ENCODE peak calls at places on chromosomes 16 and 17, in four cellular contexts. Q, S, X and H are unnamed samples.

GRCh38 chr17:74125160-74125559 is 78.3 kb upstream of the RPL38 start:
- DNase-seq in Q (no peak), S (no peak), X (no peak), H (no peak)

GRCh38 chr16:83851473-83851872 is 43.7 kb downstream of the HSBP1 start:
- DNase-seq in Q (no peak), S (no peak), X (no peak), H (no peak)

GRCh38 chr16:70682239-70683145 is 3.4 kb downstream of the MTSS2 start:
- DNase-seq in Q (no peak), S (no peak), X (no peak), H (no peak)

GRCh38 chr17:50908860-50909764 is 43.0 kb upstream of the TOB1 start:
- DNase-seq in Q (no peak), S (peak; percentile 70), X (no peak), H (peak; percentile 87)

GRCh38 chr17:46773676-46774075 is 44.8 kb downstream of the WNT3 start:
- DNase-seq in Q (no peak), S (no peak), X (no peak), H (no peak)

GRCh38 chr16:59210955-59211541 is 476.9 kb upstream of the GOT2 start:
- DNase-seq in Q (no peak), S (no peak), X (no peak), H (no peak)

GRCh38 chr17:69978056-69978646 is 96.9 kb upstream of the KCNJ16 start:
- DNase-seq in Q (no peak), S (no peak), X (no peak), H (no peak)

GRCh38 chr17:64147110-64148016 is 17.4 kb upstream of the ERN1 start:
- DNase-seq in Q (no peak), S (no peak), X (peak; percentile 23), H (no peak)

GRCh38 chr16:71852146-71852545 is 6.4 kb downstream of the ATXN1L start:
- DNase-seq in Q (no peak), S (no peak), X (no peak), H (no peak)

GRCh38 chr17:27457731-27458523 is 1.7 kb downstream of the KSR1 start:
- DNase-seq in Q (no peak), S (no peak), X (no peak), H (no peak)

GRCh38 chr16:78432451-78432850 is 333.0 kb downstream of the WWOX start:
- DNase-seq in Q (no peak), S (no peak), X (no peak), H (no peak)

GRCh38 chr17:35147313-35147982 is at the start of gene UNC45B:
- DNase-seq in Q (no peak), S (no peak), X (no peak), H (no peak)

GRCh38 chr17:73340093-73340596 is 28.3 kb upstream of the CDC42EP4 start:
- DNase-seq in Q (peak; percentile 71), S (no peak), X (no peak), H (no peak)

GRCh38 chr16:75105306-75106061 is 11.1 kb downstream of the LDHD start:
- DNase-seq in Q (no peak), S (no peak), X (no peak), H (no peak)

GRCh38 chr16:3793161-3793576 is 75.8 kb upstream of the TRAP1 start:
- DNase-seq in Q (no peak), S (no peak), X (no peak), H (no peak)

GRCh38 chr16:4346205-4346781 is 4.8 kb downstream of the PAM16 start:
- DNase-seq in Q (no peak), S (no peak), X (no peak), H (no peak)

GRCh38 chr17:70119961-70120360 is 44.9 kb downstream of the KCNJ16 start:
- DNase-seq in Q (no peak), S (no peak), X (no peak), H (no peak)

GRCh38 chr17:10987786-10988185 is 149.9 kb upstream of the PIRT start:
- DNase-seq in Q (no peak), S (no peak), X (no peak), H (no peak)

GRCh38 chr17:41071606-41072375 is 6.1 kb upstream of the KRTAP2-4 start:
- DNase-seq in Q (no peak), S (no peak), X (no peak), H (no peak)

GRCh38 chr16:31134625-31135534 is 647 bp downstream of the PRSS8 start:
- DNase-seq in Q (no peak), S (no peak), X (no peak), H (no peak)
- H3K27ac ChIP-seq in Q (peak overlapping the region; percentile 44), S (no peak overlapping the region), X (no peak overlapping the region), H (no peak overlapping the region)

GRCh38 chr17:52636443-52636842 is 477.9 kb upstream of the CA10 start:
- DNase-seq in Q (no peak), S (no peak), X (no peak), H (no peak)
- H3K9me3 ChIP-seq in Q (peaks cover 42% of the 10 kb centered on the region), S (no peaks in the 10 kb centered on the region), X (no peaks in the 10 kb centered on the region), H (no peaks in the 10 kb centered on the region)

DNA sequence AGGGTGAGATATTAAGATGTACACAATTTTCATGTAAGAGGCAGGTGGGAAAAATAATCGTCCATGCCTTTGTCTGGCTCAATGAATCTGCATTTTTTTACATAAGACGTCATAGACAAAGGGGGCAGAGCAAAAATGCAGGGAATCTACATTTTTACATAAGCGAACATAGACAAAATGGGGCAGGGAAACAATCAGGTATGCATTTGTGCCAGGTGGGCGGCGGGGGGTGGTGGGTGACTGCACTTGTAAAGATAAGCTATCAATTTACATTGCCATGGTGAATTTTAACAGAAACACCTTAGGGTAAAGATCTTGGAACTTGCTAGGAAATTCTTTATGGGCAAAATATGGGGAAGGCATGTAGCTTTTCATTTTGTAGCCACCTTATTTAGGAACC is 96.3 kb upstream of the CES5A start:
- DNase-seq in Q (no peak), S (no peak), X (no peak), H (no peak)
- H3K4me3 ChIP-seq in Q (no peak overlapping the region), S (no peak overlapping the region), X (no peak overlapping the region), H (no peak overlapping the region)

DNA sequence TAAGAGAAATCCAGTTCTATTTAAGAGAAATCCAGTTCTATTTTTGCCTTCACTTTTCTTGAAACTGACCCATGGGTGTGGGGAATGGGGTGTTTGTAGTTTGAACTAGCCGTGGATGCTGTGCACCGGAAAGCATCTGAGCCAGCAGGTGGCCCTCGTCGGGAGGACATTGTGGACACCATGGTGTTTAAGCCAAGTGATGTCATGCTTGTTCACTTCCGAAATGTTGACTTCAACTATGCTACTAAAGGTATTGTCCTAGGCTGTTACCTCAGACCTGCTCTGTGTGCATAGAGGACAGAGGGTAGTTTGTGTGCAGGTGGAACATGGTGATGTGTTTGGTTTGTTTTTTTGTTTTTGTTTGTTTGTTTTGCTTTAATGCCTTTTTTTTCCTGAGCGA is 3.3 kb downstream of the ATXN2L start:
- DNase-seq in Q (no peak), S (no peak), X (no peak), H (no peak)
- H3K27ac ChIP-seq in Q (no peak overlapping the region), S (no peak overlapping the region), X (peak overlapping the region; percentile 94), H (peak overlapping the region; percentile 98)

GRCh38 chr17:22514767-22515320 is 822.5 kb downstream of the KCNJ18 start:
- DNase-seq in Q (no peak), S (no peak), X (no peak), H (no peak)
- H3K9me3 ChIP-seq in Q (peaks cover 5% of the 10 kb centered on the region), S (no peaks in the 10 kb centered on the region), X (no peaks in the 10 kb centered on the region), H (no peaks in the 10 kb centered on the region)

DNA sequence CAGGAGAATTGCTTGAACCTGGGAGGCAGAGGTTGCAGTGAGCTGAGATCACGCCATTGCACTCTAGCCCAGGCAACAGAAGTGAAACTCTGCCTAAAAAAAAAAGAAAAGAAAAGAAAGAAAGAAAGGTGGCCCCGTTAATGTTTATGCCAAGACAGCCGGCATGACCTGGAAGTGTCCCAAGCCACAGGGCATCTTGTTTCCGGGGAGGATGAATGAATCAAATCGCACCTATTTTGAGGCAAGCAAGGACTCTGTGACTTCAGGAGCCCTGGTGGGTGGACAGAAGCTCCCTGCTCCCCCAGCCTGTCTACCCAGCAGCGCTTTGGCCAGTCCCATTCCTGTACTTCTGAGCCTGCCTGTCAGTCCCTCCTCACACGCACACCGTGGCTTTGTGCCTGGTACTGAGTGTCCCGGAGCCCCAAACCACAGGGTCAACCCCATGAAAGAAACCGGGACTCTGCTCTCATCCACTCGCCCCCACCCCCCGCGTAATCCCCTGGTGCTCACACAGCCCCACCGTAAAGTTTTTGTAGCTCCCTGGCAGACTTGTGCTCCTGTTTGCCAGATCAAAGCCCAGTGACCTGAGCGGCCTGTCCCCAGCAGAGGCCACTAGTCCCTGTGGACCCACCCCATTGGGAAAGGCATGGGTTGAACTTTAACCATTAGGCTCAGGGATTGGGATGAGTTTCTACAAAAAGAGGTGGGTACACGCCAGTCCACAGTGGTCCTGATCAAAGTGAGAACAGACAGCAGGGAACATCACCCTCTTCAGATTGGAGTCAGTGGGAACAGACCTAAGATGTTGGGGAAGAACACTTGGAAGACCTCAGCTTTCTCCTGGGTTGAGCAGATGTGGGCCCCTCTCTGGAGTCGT is 19.3 kb downstream of the CD2BP2 start:
- DNase-seq in Q (no peak), S (no peak), X (no peak), H (no peak)
- H3K4me3 ChIP-seq in Q (peak overlapping the region; percentile 63), S (peak overlapping the region; percentile 38), X (peak overlapping the region; percentile 50), H (no peak overlapping the region)

GRCh38 chr16:84995666-84996065 is 15.7 kb downstream of the ZDHHC7 start:
- DNase-seq in Q (no peak), S (no peak), X (no peak), H (peak; percentile 22)
- H3K27ac ChIP-seq in Q (no peak overlapping the region), S (no peak overlapping the region), X (no peak overlapping the region), H (no peak overlapping the region)